ENCODE peak calls at places on chromosomes 6 and 20, in nine cellular contexts. O, G, B, Q, J, F, H, T and X are unnamed samples. For H3K36me3, H3K4me1 and H3K9me3, the result is how much of the 10 kb centered on the place peaks cover.

GRCh38 chr6:124924333-124924759 is 37.9 kb upstream of the RNF217 start:
- DNase-seq in O (no peak), G (no peak), B (no peak), Q (peak), J (no peak), F (peak), H (no peak), T (no peak), X (no peak)

GRCh38 chr6:148824960-148825359 is 78.1 kb downstream of the UST start:
- DNase-seq in O (no peak), G (no peak), B (no peak), Q (no peak), J (no peak), F (no peak), H (no peak), T (no peak), X (no peak)

GRCh38 chr6:170429457-170429856 is 122.9 kb downstream of the FAM120B start:
- DNase-seq in O (no peak), G (no peak), B (no peak), Q (no peak), J (no peak), F (no peak), H (no peak), T (no peak), X (no peak)

GRCh38 chr6:139490482-139490881 is 116.0 kb upstream of the CITED2 start:
- DNase-seq in O (no peak), G (no peak), B (peak), Q (no peak), J (peak), F (no peak), H (no peak), T (no peak), X (no peak)

GRCh38 chr6:107434812-107435211 is 24.6 kb downstream of the PDSS2 start:
- DNase-seq in O (no peak), G (no peak), B (no peak), Q (no peak), J (no peak), F (no peak), H (no peak), T (no peak), X (no peak)

GRCh38 chr6:112881828-112882227 is 534.7 kb downstream of the RFPL4B start:
- DNase-seq in O (no peak), G (no peak), B (no peak), Q (peak), J (no peak), F (peak), H (no peak), T (no peak), X (no peak)

GRCh38 chr6:164887660-164888059 is 421.7 kb downstream of the C6orf118 start:
- DNase-seq in O (no peak), G (peak), B (no peak), Q (no peak), J (no peak), F (no peak), H (no peak), T (no peak), X (no peak)

GRCh38 chr6:36615018-36615761 is 21.0 kb downstream of the SRSF3 start:
- DNase-seq in O (no peak), G (no peak), B (peak), Q (no peak), J (peak), F (peak), H (no peak), T (no peak), X (no peak)

GRCh38 chr6:130796313-130796905 is 30.8 kb upstream of the SMLR1 start:
- DNase-seq in O (no peak), G (no peak), B (no peak), Q (peak), J (no peak), F (peak), H (no peak), T (peak), X (no peak)

GRCh38 chr20:25284131-25284601 is 36.3 kb downstream of the PYGB start:
- DNase-seq in O (peak), G (no peak), B (no peak), Q (no peak), J (peak), F (no peak), H (no peak), T (no peak), X (no peak)

GRCh38 chr6:37650071-37650481 is 47.6 kb downstream of the MDGA1 start:
- DNase-seq in O (no peak), G (no peak), B (peak), Q (no peak), J (peak), F (no peak), H (peak), T (no peak), X (no peak)

GRCh38 chr6:157674061-157674460 is 149.0 kb upstream of the SNX9 start:
- DNase-seq in O (no peak), G (no peak), B (no peak), Q (no peak), J (no peak), F (no peak), H (no peak), T (no peak), X (no peak)

GRCh38 chr20:47320990-47321805 is 35.3 kb downstream of the ZMYND8 start:
- DNase-seq in O (no peak), G (no peak), B (peak), Q (no peak), J (peak), F (no peak), H (no peak), T (no peak), X (no peak)

GRCh38 chr6:35051393-35051792 is 89.7 kb downstream of the TCP11 start:
- DNase-seq in O (no peak), G (no peak), B (no peak), Q (no peak), J (no peak), F (no peak), H (no peak), T (no peak), X (peak)

GRCh38 chr20:5181492-5181891 is 54.7 kb downstream of the CDS2 start:
- DNase-seq in O (no peak), G (no peak), B (no peak), Q (no peak), J (no peak), F (no peak), H (no peak), T (no peak), X (no peak)

GRCh38 chr20:5180421-5180820 is 53.6 kb downstream of the CDS2 start:
- DNase-seq in O (no peak), G (no peak), B (no peak), Q (no peak), J (no peak), F (no peak), H (no peak), T (no peak), X (no peak)

GRCh38 chr20:5180933-5181332 is 54.1 kb downstream of the CDS2 start:
- DNase-seq in O (no peak), G (no peak), B (no peak), Q (no peak), J (no peak), F (peak), H (no peak), T (no peak), X (no peak)

GRCh38 chr20:5177071-5177470 is 50.3 kb downstream of the CDS2 start:
- DNase-seq in O (no peak), G (no peak), B (no peak), Q (no peak), J (no peak), F (no peak), H (no peak), T (no peak), X (no peak)

DNA sequence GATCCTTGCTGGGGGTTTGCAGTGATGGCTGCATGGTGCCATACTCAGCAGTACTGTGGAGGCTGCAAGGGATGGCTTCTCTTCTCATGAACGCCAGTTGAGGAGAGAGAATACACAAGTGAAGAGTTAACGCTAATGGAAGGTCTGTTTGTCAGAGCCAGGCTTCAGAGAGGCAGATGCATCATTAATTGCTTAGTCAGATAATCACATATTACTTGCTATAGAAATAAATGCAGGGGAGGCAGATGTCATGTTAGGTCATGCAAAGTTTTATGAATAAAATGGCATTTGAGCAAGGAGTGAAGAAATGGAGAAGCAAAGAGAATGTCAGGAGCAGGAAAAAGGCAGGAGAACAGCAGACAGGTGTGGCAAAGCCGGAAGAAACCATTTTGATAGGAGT is 51.2 kb downstream of the CDS2 start:
- DNase-seq in O (no peak), G (no peak), B (no peak), Q (no peak), J (no peak), F (no peak), H (no peak), T (no peak), X (no peak)
- H3K36me3 ChIP-seq in O (half or more), G (under half), B (under half), Q (under half), J (under half), F (under half), H (under half), T (under half), X (under half)

GRCh38 chr6:84193140-84193708 is 34.2 kb downstream of the CEP162 start:
- DNase-seq in O (no peak), G (no peak), B (no peak), Q (peak), J (no peak), F (peak), H (no peak), T (no peak), X (no peak)
- H3K4me1 ChIP-seq in O (under half), G (under half), B (under half), Q (under half), J (under half), F (under half), H (under half), T (under half), X (under half)

GRCh38 chr6:167492096-167492449 is 167.2 kb downstream of the TTLL2 start:
- DNase-seq in O (no peak), G (no peak), B (no peak), Q (no peak), J (no peak), F (no peak), H (no peak), T (peak), X (no peak)
- H3K9me3 ChIP-seq in O (under half), G (under half), B (under half), Q (under half), J (under half), F (under half), H (under half), T (under half), X (under half)

DNA sequence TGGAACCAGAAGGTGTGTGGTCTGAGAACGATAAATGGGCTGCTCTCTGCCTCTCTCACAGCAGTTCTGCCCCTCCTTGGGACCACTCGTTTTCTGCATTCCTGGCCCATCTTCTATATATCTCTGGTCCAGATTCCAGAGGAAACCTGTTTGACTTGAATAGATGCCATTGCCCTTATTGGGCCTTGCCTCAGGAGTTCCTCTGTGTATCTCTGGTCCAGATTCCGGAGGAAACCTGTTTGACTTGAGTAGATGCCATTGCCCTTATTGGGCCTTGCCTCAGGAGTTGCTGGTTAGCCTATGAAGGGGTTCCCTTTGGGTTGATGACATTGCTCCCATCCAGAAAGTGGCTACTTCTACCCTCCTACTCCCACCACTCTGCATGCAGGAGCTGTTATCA is 189.4 kb downstream of the SLC16A10 start:
- DNase-seq in O (no peak), G (no peak), B (no peak), Q (no peak), J (no peak), F (no peak), H (no peak), T (no peak), X (no peak)
- H3K36me3 ChIP-seq in O (half or more), G (half or more), B (under half), Q (under half), J (under half), F (half or more), H (half or more), T (under half), X (under half)

GRCh38 chr6:10412948-10413849 is 1.7 kb downstream of the TFAP2A start:
- DNase-seq in O (no peak), G (no peak), B (no peak), Q (no peak), J (peak), F (peak), H (no peak), T (no peak), X (peak)

GRCh38 chr6:10415593-10416480 is 963 bp upstream of the TFAP2A start:
- DNase-seq in O (no peak), G (no peak), B (no peak), Q (no peak), J (no peak), F (no peak), H (no peak), T (no peak), X (peak)

GRCh38 chr6:10413850-10414765 is 766 bp downstream of the TFAP2A start:
- DNase-seq in O (no peak), G (no peak), B (no peak), Q (no peak), J (no peak), F (peak), H (no peak), T (no peak), X (no peak)

GRCh38 chr6:10416516-10416862 is 1.6 kb upstream of the TFAP2A start:
- DNase-seq in O (no peak), G (no peak), B (no peak), Q (no peak), J (no peak), F (no peak), H (no peak), T (no peak), X (no peak)

DNA sequence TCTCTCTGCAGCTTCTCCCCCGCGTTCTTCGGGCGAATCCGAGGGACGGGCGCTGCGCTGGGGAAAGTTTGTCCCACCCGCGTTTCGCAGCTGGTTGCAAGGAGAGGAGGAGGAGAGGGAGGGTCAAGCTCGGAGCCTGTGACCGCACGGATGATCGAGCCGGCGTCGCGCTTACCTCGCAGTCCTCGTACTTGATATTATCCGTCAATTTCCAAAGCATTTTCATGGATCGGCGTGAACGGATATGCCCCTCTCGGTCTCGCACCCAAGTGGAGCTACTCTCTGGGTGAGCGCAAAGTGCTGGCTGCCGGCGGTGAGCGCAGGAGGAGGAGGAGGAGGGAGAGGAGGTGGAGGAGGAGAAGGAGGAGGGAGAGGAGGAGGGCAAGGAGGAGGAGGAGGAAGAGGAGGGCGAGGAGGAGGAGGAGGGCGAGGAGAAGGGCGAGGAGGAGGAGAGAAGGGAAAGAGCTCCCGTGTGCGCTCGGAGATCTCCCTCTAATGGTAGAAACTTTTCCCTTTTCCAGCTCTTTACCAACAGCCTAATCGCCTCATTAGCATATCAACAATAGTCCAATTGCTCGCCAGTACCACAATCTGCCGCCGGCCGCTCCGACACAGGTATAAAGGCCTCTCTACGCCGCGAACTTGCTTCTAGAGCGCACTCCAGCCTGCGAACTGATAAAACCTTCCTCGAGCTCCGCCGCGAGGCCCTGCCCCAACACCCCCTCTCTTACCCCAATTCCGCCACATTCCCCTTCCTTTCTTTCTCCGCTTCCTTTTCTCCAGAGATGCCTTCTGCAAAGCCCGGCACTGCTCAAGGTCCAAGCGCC is at the start of gene TFAP2A:
- DNase-seq in O (no peak), G (peak), B (no peak), Q (peak), J (no peak), F (peak), H (no peak), T (no peak), X (peak)
- H3K4me1 ChIP-seq in O (half or more), G (under half), B (under half), Q (under half), J (half or more), F (under half), H (under half), T (half or more), X (under half)

DNA sequence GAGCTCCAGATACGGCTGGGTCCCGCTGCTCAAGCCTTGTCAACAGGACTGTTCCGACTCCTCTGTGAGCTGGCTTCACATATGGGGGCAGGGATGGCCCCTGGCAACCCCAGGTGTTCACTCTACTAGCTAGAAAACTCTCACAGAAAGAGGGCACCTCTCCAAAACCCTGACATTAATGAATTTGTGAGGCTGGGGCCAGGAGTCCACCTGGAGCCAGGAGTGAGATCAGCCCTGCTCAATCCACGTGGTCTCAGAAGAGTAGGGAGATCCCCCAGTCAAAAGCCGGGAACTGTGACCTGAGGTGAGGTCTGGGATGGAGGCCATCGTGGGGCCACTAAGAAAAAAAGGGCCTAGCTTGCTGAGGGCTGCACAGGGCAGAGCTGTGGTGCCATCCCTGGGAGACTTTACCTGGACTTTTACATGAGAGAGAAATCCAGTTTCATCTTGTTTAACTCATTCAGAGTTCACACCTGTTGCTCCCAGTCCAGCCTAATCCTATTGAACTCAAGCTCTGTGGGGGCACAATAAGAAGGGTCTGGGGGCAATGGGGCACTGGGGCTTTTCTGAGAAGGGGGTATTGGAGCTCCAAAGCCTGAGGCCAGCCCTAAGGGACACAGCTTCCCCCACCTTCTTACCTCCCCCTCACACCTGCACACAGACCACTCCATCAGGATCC is 144.3 kb upstream of the MLN start:
- DNase-seq in O (peak), G (no peak), B (no peak), Q (no peak), J (peak), F (no peak), H (no peak), T (no peak), X (no peak)
- H3K9me3 ChIP-seq in O (under half), G (under half), B (under half), Q (under half), J (under half), F (under half), H (under half), T (under half), X (under half)

DNA sequence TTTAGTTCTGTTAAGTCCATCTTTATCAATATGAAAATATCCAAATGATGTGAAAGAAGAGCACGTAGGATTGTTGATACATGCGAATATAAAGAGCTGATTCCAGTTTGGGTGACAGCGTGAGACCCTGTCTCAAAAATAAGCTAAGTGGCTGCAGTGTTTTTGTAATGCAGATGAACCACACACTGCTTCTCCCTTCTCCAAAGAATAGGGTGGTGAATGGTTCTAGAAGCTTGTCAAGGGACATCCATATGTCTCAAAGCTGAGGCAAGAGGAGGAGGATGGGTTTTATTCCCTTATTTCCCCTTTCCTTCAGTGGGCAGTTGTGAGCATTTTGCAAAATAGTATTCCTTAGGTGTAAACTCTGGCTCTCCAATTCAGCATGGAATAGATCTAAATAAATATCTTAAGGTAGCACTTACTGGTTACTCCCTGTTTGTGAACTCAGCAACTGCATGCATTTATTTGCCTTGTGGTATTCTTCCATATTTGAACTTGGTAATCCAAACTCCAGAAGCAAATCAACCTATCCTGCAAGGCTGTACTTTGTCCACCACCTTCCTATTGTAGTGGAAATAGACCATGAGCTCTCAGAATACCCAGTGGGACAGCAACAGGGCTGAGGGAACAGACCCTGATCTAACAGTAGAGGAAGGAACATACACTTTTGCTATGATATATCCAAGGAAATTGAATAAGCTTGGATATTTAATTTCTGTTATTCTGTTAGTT is 38.0 kb downstream of the XRN2 start:
- DNase-seq in O (no peak), G (peak), B (no peak), Q (no peak), J (no peak), F (no peak), H (peak), T (no peak), X (no peak)
- H3K36me3 ChIP-seq in O (half or more), G (under half), B (under half), Q (under half), J (under half), F (half or more), H (half or more), T (under half), X (under half)

DNA sequence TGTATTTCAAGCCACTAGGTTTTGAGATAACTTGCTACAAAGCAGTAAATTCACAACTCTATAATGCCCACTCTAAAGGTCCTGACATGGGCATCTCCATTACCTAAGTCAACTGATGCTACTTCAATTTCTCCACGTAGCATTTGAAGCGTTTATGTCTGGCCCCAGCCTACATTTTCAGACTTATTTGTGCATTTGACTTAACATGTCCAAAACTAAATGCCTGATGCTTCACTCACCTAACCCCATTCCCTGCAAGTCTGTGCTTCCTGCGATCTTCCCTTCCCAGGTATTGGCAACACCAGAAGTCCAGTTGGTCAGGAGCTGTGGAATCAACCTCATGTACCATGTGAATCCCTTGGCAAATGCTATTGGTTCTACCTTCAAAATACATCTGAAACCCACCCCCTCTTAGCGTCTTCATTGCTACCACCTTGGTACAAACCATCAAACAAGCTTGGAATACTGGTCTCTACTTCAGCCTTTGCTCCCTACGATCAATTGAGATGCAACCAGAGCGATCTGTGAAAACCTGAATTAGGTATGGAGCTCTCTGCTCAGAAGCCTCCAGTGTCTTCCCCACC is 12.8 kb upstream of the ZNFX1 start:
- DNase-seq in O (no peak), G (peak), B (no peak), Q (no peak), J (no peak), F (no peak), H (no peak), T (no peak), X (no peak)
- H3K4me1 ChIP-seq in O (under half), G (under half), B (under half), Q (under half), J (under half), F (under half), H (under half), T (under half), X (under half)